ENCODE peak calls at places on chromosome 10, in six cellular contexts. B is activated effector memory CD4-positive, alpha-beta T cell treated with anti-CD3 and anti-CD28 coated beads, Interleukin-2, amount 50 U/mL, for 16 hours; Z is NCI-H526 treated with DMSO at 0.1 percent for 48 hours; G is effector memory CD8-positive, alpha-beta T cell; U is anterior cingulate cortex; L is substantia nigra. T is an unnamed sample.

GRCh38 chr10:17001961-17002749 is 127.5 kb downstream of the CUBN start:
- DNase-seq in B (no peak), Z (no peak), G (peak), U (no peak), L (no peak), T (no peak)

GRCh38 chr10:14703631-14704001 is 71.1 kb downstream of the FAM107B start:
- DNase-seq in B (no peak), Z (no peak), G (no peak), U (no peak), L (no peak), T (no peak)

GRCh38 chr10:7483848-7484247 is 73.0 kb upstream of the SFMBT2 start:
- DNase-seq in B (no peak), Z (no peak), G (peak), U (no peak), L (no peak), T (no peak)

GRCh38 chr10:131700506-131700905 is 200.3 kb upstream of the PPP2R2D start:
- DNase-seq in B (no peak), Z (no peak), G (no peak), U (no peak), L (no peak), T (no peak)

GRCh38 chr10:119080521-119081259 is at the start of gene EIF3A:
- DNase-seq in B (peak), Z (peak), G (peak), U (peak), L (peak), T (peak)

GRCh38 chr10:92573798-92574544 is at the start of gene IDE:
- DNase-seq in B (peak), Z (peak), G (peak), U (peak), L (peak), T (peak)

GRCh38 chr10:65805993-65806392 is 1119.8 kb upstream of the LRRTM3 start:
- DNase-seq in B (no peak), Z (no peak), G (no peak), U (no peak), L (no peak), T (no peak)

GRCh38 chr10:61899997-61900828 is 1.3 kb upstream of the ARID5B start:
- DNase-seq in B (peak), Z (peak), G (peak), U (peak), L (peak), T (peak)

GRCh38 chr10:61779950-61780659 is 117.4 kb downstream of the CABCOCO1 start:
- DNase-seq in B (peak), Z (no peak), G (no peak), U (no peak), L (no peak), T (no peak)

GRCh38 chr10:91214906-91215305 is 5.6 kb upstream of the PCGF5 start:
- DNase-seq in B (no peak), Z (no peak), G (no peak), U (no peak), L (no peak), T (no peak)

GRCh38 chr10:98224509-98224908 is 43.5 kb downstream of the LOXL4 start:
- DNase-seq in B (no peak), Z (no peak), G (no peak), U (no peak), L (no peak), T (no peak)

GRCh38 chr10:79446451-79447020 is 1.1 kb upstream of the ZCCHC24 start:
- DNase-seq in B (peak), Z (no peak), G (peak), U (no peak), L (no peak), T (no peak)

GRCh38 chr10:88159127-88159829 is 295.9 kb downstream of the PTEN start:
- DNase-seq in B (no peak), Z (no peak), G (no peak), U (no peak), L (no peak), T (no peak)

T was measured in C1 segment of cervical spinal cord.